ENCODE peak calls at places on chromosomes 1 and 21, in ten cellular contexts. S is cardiac fibroblast, T is kidney epithelial cell, O is IMR-90, I is dorsolateral prefrontal cortex, F is HCT116, X is thoracic aorta, W is transverse colon, N is thyroid gland, C is brain microvascular endothelial cell. P is an unnamed sample.

GRCh38 chr1:166908942-166909341 is 32.9 kb upstream of the TADA1 start:
- DNase-seq in X (no peak), O (peak; percentile 4), W (no peak), C (peak; percentile 16), N (no peak), I (no peak), F (no peak), T (no peak), S (peak; percentile 32), P (no peak)

GRCh38 chr1:222087207-222087920 is 345.5 kb upstream of the DUSP10 start:
- DNase-seq in I (no peak), T (peak; percentile 19), O (no peak), S (no peak), C (no peak), F (no peak), X (no peak), N (no peak), W (no peak), P (no peak)

GRCh38 chr21:23016617-23017016 is 2018.4 kb downstream of the NCAM2 start:
- DNase-seq in F (no peak), N (no peak), T (no peak), W (no peak), O (no peak), S (no peak), C (no peak), I (no peak), X (no peak), P (no peak)

GRCh38 chr1:91546301-91546581 is 45.6 kb downstream of the CDC7 start:
- DNase-seq in F (no peak), W (no peak), S (no peak), C (no peak), O (no peak), T (no peak), I (no peak), N (no peak), X (no peak), P (no peak)

GRCh38 chr21:9753943-9754342 is 767.4 kb upstream of the TPTE start:
- DNase-seq in N (no peak), O (no peak), W (no peak), T (no peak), X (no peak), S (no peak), I (no peak), F (no peak), C (no peak), P (peak; percentile 7)

GRCh38 chr1:212644866-212645556 is 36.5 kb downstream of the ATF3 start:
- DNase-seq in X (no peak), T (no peak), F (no peak), W (no peak), O (no peak), N (no peak), I (no peak), S (no peak), C (no peak), P (no peak)

GRCh38 chr21:28913071-28913470 is 79.6 kb downstream of the LTN1 start:
- DNase-seq in S (no peak), X (no peak), T (no peak), I (no peak), C (no peak), N (no peak), F (no peak), O (no peak), W (no peak), P (no peak)

GRCh38 chr1:902802-903201 is 20.9 kb upstream of the SAMD11 start:
- DNase-seq in C (no peak), N (no peak), X (no peak), W (no peak), T (no peak), O (no peak), F (no peak), S (no peak), I (no peak), P (no peak)

GRCh38 chr1:173062156-173062938 is 11.6 kb upstream of the TNFSF18 start:
- DNase-seq in F (no peak), S (peak; percentile 77), N (no peak), C (peak; percentile 70), O (peak; percentile 80), T (no peak), W (no peak), X (no peak), I (no peak), P (no peak)

GRCh38 chr1:95035536-95035935 is 37.2 kb downstream of the ALG14 start:
- DNase-seq in N (no peak), O (peak; percentile 97), X (no peak), T (peak; percentile 75), I (no peak), W (no peak), C (peak; percentile 52), F (peak; percentile 18), S (peak; percentile 95), P (no peak)

GRCh38 chr21:35503646-35504045 is 454.5 kb upstream of the RUNX1 start:
- DNase-seq in O (peak; percentile 6), C (no peak), F (no peak), X (no peak), T (no peak), N (no peak), W (no peak), S (peak; percentile 50), I (no peak), P (no peak)

GRCh38 chr1:39080269-39080826 is 54.2 kb downstream of the NDUFS5 start:
- DNase-seq in S (no peak), W (no peak), T (no peak), X (no peak), I (no peak), C (no peak), F (no peak), O (no peak), N (no peak), P (no peak)
- H3K4me3 ChIP-seq in S (no peak overlapping the region), W (no peak overlapping the region), T (no peak overlapping the region), X (peak overlapping the region; percentile 72), I (peak overlapping the region; percentile 80), C (peak overlapping the region; percentile 44), F (no peak overlapping the region), O (no peak overlapping the region), N (no peak overlapping the region), P (no peak overlapping the region)

GRCh38 chr1:26862781-26863676 is at the start of gene SFN:
- DNase-seq in S (no peak), X (no peak), I (no peak), T (peak; percentile 80), F (peak; percentile 98), O (no peak), C (no peak), N (peak; percentile 22), W (peak; percentile 91), P (no peak)

GRCh38 chr1:26863677-26864060 is 720 bp downstream of the SFN start:
- DNase-seq in I (no peak), S (no peak), F (no peak), W (no peak), X (no peak), C (no peak), N (no peak), T (no peak), O (no peak), P (no peak)

GRCh38 chr1:26861286-26861701 is 1.7 kb upstream of the SFN start:
- DNase-seq in X (no peak), T (no peak), N (no peak), C (peak; percentile 20), O (peak; percentile 46), F (peak; percentile 54), W (no peak), I (no peak), S (peak; percentile 46), P (no peak)

GRCh38 chr1:26861889-26862371 is 1.0 kb upstream of the SFN start:
- DNase-seq in O (no peak), I (no peak), W (no peak), S (peak; percentile 63), N (no peak), F (peak; percentile 65), X (no peak), T (no peak), C (no peak), P (no peak)

DNA sequence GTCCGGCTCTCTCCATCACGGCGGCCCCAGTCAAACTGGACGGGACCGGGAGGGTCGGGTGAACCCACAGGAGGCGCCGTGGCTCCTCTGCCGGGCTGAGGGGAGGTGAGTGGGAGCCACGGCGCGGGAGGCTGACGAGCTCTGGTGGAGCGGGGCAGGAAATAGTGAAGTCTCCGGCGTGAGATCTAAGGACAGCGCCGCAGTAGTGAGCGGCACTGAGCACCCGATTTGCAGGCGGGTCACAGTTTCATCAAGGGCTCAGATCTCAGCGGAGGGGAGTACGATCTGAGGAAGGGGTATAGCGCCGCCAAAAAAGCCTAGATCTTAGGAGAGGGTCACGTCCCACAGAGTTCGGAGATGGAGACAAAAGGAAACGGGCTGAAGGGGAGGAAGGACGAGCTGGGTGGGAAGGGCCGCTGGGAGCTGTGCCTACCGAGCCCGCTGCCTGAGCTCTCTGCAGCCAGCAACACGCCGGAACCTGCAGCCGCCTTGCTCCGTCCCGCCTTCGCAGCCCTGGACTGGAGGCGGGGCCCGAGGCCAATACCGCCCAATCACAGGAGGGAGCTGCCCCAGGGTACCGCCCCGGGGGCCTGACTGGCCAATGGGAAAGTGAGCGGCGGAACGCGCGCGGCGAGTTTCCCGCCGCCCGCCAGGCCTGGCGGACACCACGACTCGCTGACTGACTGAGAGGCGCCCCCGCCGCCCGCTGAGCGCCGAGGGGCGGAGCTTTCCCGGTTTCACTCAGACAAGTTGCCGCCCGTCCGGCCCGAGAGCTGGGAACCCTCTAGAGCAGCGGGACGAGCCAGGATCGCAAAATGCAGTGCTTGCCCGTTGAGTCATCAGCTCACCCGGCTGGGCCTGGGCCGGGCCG is 1.9 kb downstream of the SFN start:
- DNase-seq in N (peak; percentile 98), I (peak; percentile 98), C (peak; percentile 96), X (peak; percentile 93), S (peak; percentile 98), W (peak; percentile 98), O (peak; percentile 97), T (peak; percentile 90), F (peak; percentile 95), P (peak; percentile 97)
- TF ChIP-seq CTCF in N (no peak), I (peak; percentile 49), C (peak; percentile 1), X (peak; percentile 13), S (no peak), W (no peak), O (no peak), T (no peak), F (no peak), P (no peak)

DNA sequence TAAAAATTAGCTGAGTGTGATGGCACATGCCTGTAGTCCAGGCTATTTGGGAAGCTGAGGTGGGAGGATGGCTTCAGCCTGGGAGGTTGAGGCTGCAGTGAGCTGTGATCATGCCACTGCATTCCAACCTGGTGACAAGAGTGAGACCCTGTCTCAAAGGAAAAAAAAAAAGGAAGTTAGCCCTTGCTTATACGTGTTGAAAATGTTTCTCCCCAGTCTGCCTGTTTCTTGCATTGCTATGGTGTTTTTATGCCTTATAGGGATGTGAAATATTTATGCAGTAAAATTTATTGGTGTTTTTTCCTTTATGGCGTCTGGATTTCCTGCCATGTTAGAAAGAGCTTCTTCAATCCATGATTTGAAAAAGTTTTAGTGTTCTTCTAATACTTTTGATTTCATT is 3.6 kb upstream of the RERE start:
- DNase-seq in X (no peak), C (no peak), N (no peak), W (no peak), I (no peak), S (no peak), T (no peak), F (no peak), O (no peak), P (no peak)
- H3K4me3 ChIP-seq in X (no peak overlapping the region), C (no peak overlapping the region), N (no peak overlapping the region), W (no peak overlapping the region), I (no peak overlapping the region), S (no peak overlapping the region), T (no peak overlapping the region), F (no peak overlapping the region), O (no peak overlapping the region), P (no peak overlapping the region)

GRCh38 chr1:163820748-163821147 is 499.0 kb downstream of the NUF2 start:
- DNase-seq in I (no peak), W (no peak), N (no peak), T (no peak), F (no peak), X (no peak), S (peak; percentile 51), C (no peak), O (no peak), P (no peak)
- TF ChIP-seq CTCF in I (peak; percentile 44), W (no peak), N (no peak), T (no peak), F (no peak), X (no peak), S (peak; percentile 28), C (no peak), O (no peak), P (peak; percentile 40)

P was measured in adrenal gland.